ENCODE peak calls at places on chromosomes 2 and 18, in eight cellular contexts. One of them, this sample, is unnamed.
A peak's percentile ranks its signal among the peaks of the same experiment; 100 is the strongest.

GRCh38 chr2:129646107-129646506 is 333.4 kb upstream of the RAB6C start:
- DNase-seq in fibroblast of lung: no peak
- DNase-seq in lower lobe of right lung: no peak
- DNase-seq in BJ: no peak
- DNase-seq in epithelial cell of esophagus: no peak
- DNase-seq in Peyer's patch: no peak
- DNase-seq in fibroblast of mammary gland: no peak
- DNase-seq in HCT116: no peak
- DNase-seq in this sample: no peak

GRCh38 chr2:65997941-65998340 is 437.0 kb upstream of the MEIS1 start:
- DNase-seq in fibroblast of lung: no peak
- DNase-seq in lower lobe of right lung: no peak
- DNase-seq in BJ: no peak
- DNase-seq in epithelial cell of esophagus: no peak
- DNase-seq in Peyer's patch: no peak
- DNase-seq in fibroblast of mammary gland: no peak
- DNase-seq in HCT116: no peak
- DNase-seq in this sample: no peak

GRCh38 chr2:37376421-37377186 is 32.2 kb downstream of the QPCT start:
- DNase-seq in fibroblast of lung: peak; percentile 94
- DNase-seq in lower lobe of right lung: no peak
- DNase-seq in BJ: no peak
- DNase-seq in epithelial cell of esophagus: peak; percentile 80
- DNase-seq in Peyer's patch: no peak
- DNase-seq in fibroblast of mammary gland: peak; percentile 96
- DNase-seq in HCT116: peak; percentile 60
- DNase-seq in this sample: no peak

GRCh38 chr18:49655266-49656097 is 93.6 kb downstream of the LIPG start:
- DNase-seq in fibroblast of lung: no peak
- DNase-seq in lower lobe of right lung: no peak
- DNase-seq in BJ: no peak
- DNase-seq in epithelial cell of esophagus: no peak
- DNase-seq in Peyer's patch: no peak
- DNase-seq in fibroblast of mammary gland: no peak
- DNase-seq in HCT116: no peak
- DNase-seq in this sample: no peak

GRCh38 chr2:162198239-162198638 is 45.0 kb downstream of the FAP start:
- DNase-seq in fibroblast of lung: peak; percentile 38
- DNase-seq in lower lobe of right lung: no peak
- DNase-seq in BJ: no peak
- DNase-seq in epithelial cell of esophagus: no peak
- DNase-seq in Peyer's patch: no peak
- DNase-seq in fibroblast of mammary gland: no peak
- DNase-seq in HCT116: no peak
- DNase-seq in this sample: no peak

GRCh38 chr18:6520901-6521300 is 106.2 kb upstream of the L3MBTL4 start:
- DNase-seq in fibroblast of lung: no peak
- DNase-seq in lower lobe of right lung: no peak
- DNase-seq in BJ: no peak
- DNase-seq in epithelial cell of esophagus: no peak
- DNase-seq in Peyer's patch: no peak
- DNase-seq in fibroblast of mammary gland: no peak
- DNase-seq in HCT116: no peak
- DNase-seq in this sample: no peak

GRCh38 chr2:26196683-26197418 is 24.0 kb downstream of the GAREM2 start:
- DNase-seq in fibroblast of lung: no peak
- DNase-seq in lower lobe of right lung: no peak
- DNase-seq in BJ: no peak
- DNase-seq in epithelial cell of esophagus: no peak
- DNase-seq in Peyer's patch: no peak
- DNase-seq in fibroblast of mammary gland: no peak
- DNase-seq in HCT116: no peak
- DNase-seq in this sample: no peak

GRCh38 chr2:230751062-230751461 is 38.4 kb downstream of the CAB39 start:
- DNase-seq in fibroblast of lung: peak; percentile 77
- DNase-seq in lower lobe of right lung: no peak
- DNase-seq in BJ: peak; percentile 56
- DNase-seq in epithelial cell of esophagus: peak; percentile 91
- DNase-seq in Peyer's patch: no peak
- DNase-seq in fibroblast of mammary gland: peak; percentile 90
- DNase-seq in HCT116: no peak
- DNase-seq in this sample: no peak

GRCh38 chr2:86284401-86284841 is 53.0 kb downstream of the REEP1 start:
- DNase-seq in fibroblast of lung: no peak
- DNase-seq in lower lobe of right lung: no peak
- DNase-seq in BJ: no peak
- DNase-seq in epithelial cell of esophagus: no peak
- DNase-seq in Peyer's patch: no peak
- DNase-seq in fibroblast of mammary gland: no peak
- DNase-seq in HCT116: no peak
- DNase-seq in this sample: no peak

GRCh38 chr2:241007880-241008710 is 9.7 kb downstream of the SNED1 start:
- DNase-seq in fibroblast of lung: no peak
- DNase-seq in lower lobe of right lung: peak; percentile 42
- DNase-seq in BJ: no peak
- DNase-seq in epithelial cell of esophagus: no peak
- DNase-seq in Peyer's patch: no peak
- DNase-seq in fibroblast of mammary gland: no peak
- DNase-seq in HCT116: no peak
- DNase-seq in this sample: peak; percentile 14

GRCh38 chr2:240153418-240153817 is 13.0 kb upstream of the OTOS start:
- DNase-seq in fibroblast of lung: no peak
- DNase-seq in lower lobe of right lung: no peak
- DNase-seq in BJ: no peak
- DNase-seq in epithelial cell of esophagus: no peak
- DNase-seq in Peyer's patch: peak; percentile 11
- DNase-seq in fibroblast of mammary gland: no peak
- DNase-seq in HCT116: no peak
- DNase-seq in this sample: no peak

GRCh38 chr2:111161971-111162370 is 41.3 kb downstream of the BCL2L11 start:
- DNase-seq in fibroblast of lung: no peak
- DNase-seq in lower lobe of right lung: no peak
- DNase-seq in BJ: no peak
- DNase-seq in epithelial cell of esophagus: no peak
- DNase-seq in Peyer's patch: no peak
- DNase-seq in fibroblast of mammary gland: no peak
- DNase-seq in HCT116: no peak
- DNase-seq in this sample: no peak

GRCh38 chr2:186780701-186781316 is 68.2 kb downstream of the ZSWIM2 start:
- DNase-seq in fibroblast of lung: peak; percentile 36
- DNase-seq in lower lobe of right lung: no peak
- DNase-seq in BJ: no peak
- DNase-seq in epithelial cell of esophagus: peak; percentile 57
- DNase-seq in Peyer's patch: no peak
- DNase-seq in fibroblast of mammary gland: peak; percentile 35
- DNase-seq in HCT116: peak; percentile 48
- DNase-seq in this sample: no peak

GRCh38 chr2:235229236-235229635 is 264.6 kb upstream of the AGAP1 start:
- DNase-seq in fibroblast of lung: no peak
- DNase-seq in lower lobe of right lung: no peak
- DNase-seq in BJ: no peak
- DNase-seq in epithelial cell of esophagus: no peak
- DNase-seq in Peyer's patch: no peak
- DNase-seq in fibroblast of mammary gland: peak; percentile 23
- DNase-seq in HCT116: no peak
- DNase-seq in this sample: no peak

GRCh38 chr2:47056875-47057731 is 98.0 kb downstream of the STPG4 start:
- DNase-seq in fibroblast of lung: peak; percentile 39
- DNase-seq in lower lobe of right lung: peak; percentile 74
- DNase-seq in BJ: no peak
- DNase-seq in epithelial cell of esophagus: no peak
- DNase-seq in Peyer's patch: no peak
- DNase-seq in fibroblast of mammary gland: peak; percentile 85
- DNase-seq in HCT116: no peak
- DNase-seq in this sample: no peak

GRCh38 chr18:27491772-27492171 is 306.7 kb upstream of the CHST9 start:
- DNase-seq in fibroblast of lung: no peak
- DNase-seq in lower lobe of right lung: no peak
- DNase-seq in BJ: no peak
- DNase-seq in epithelial cell of esophagus: no peak
- DNase-seq in Peyer's patch: no peak
- DNase-seq in fibroblast of mammary gland: no peak
- DNase-seq in HCT116: no peak
- DNase-seq in this sample: no peak

GRCh38 chr2:144456680-144457079 is 63.2 kb downstream of the ZEB2 start:
- DNase-seq in fibroblast of lung: peak; percentile 91
- DNase-seq in lower lobe of right lung: no peak
- DNase-seq in BJ: peak; percentile 44
- DNase-seq in epithelial cell of esophagus: peak; percentile 85
- DNase-seq in Peyer's patch: no peak
- DNase-seq in fibroblast of mammary gland: peak; percentile 97
- DNase-seq in HCT116: no peak
- DNase-seq in this sample: peak; percentile 45

DNA sequence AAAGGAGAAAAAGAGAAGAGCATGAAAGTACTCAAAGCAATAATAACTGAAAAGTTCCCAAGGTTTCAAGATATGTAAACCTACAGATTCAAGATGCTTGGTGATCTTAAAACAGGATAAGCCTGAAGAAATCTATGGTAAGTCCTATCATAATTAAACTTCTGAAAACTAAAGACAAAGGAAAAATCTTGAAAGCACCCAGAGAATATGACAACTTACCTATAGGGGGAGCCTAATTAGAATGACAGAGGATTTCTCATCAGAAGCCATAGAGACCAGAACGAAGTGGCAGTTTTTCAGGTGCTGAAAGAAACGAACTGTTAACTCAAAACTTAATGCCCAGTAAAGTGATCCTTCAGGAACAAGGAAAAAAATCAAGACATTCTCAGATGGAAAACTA is 59.7 kb downstream of the XDH start:
- DNase-seq in fibroblast of lung: peak; percentile 33
- DNase-seq in lower lobe of right lung: no peak
- DNase-seq in BJ: no peak
- DNase-seq in epithelial cell of esophagus: peak; percentile 42
- DNase-seq in Peyer's patch: no peak
- DNase-seq in fibroblast of mammary gland: peak; percentile 31
- DNase-seq in HCT116: peak; percentile 21
- DNase-seq in this sample: no peak
- TF ChIP-seq CTCF in fibroblast of lung: no peak
- TF ChIP-seq CTCF in lower lobe of right lung: peak; percentile 8
- TF ChIP-seq CTCF in BJ: peak; percentile 28
- TF ChIP-seq CTCF in epithelial cell of esophagus: peak; percentile 54
- TF ChIP-seq CTCF in Peyer's patch: no peak
- TF ChIP-seq CTCF in fibroblast of mammary gland: peak; percentile 57
- TF ChIP-seq CTCF in HCT116: peak; percentile 54
- TF ChIP-seq CTCF in this sample: no peak

GRCh38 chr2:180227461-180227860 is 220.4 kb upstream of the CWC22 start:
- DNase-seq in fibroblast of lung: peak; percentile 14
- DNase-seq in lower lobe of right lung: no peak
- DNase-seq in BJ: no peak
- DNase-seq in epithelial cell of esophagus: no peak
- DNase-seq in Peyer's patch: no peak
- DNase-seq in fibroblast of mammary gland: peak; percentile 27
- DNase-seq in HCT116: no peak
- DNase-seq in this sample: no peak
- TF ChIP-seq CTCF in fibroblast of lung: no peak
- TF ChIP-seq CTCF in lower lobe of right lung: no peak
- TF ChIP-seq CTCF in BJ: no peak
- TF ChIP-seq CTCF in epithelial cell of esophagus: no peak
- TF ChIP-seq CTCF in Peyer's patch: no peak
- TF ChIP-seq CTCF in fibroblast of mammary gland: no peak
- TF ChIP-seq CTCF in HCT116: no peak
- TF ChIP-seq CTCF in this sample: no peak

GRCh38 chr2:9139491-9140443 is 66.8 kb upstream of the ASAP2 start:
- DNase-seq in fibroblast of lung: peak; percentile 59
- DNase-seq in lower lobe of right lung: peak; percentile 84
- DNase-seq in BJ: no peak
- DNase-seq in epithelial cell of esophagus: peak; percentile 70
- DNase-seq in Peyer's patch: peak; percentile 88
- DNase-seq in fibroblast of mammary gland: peak; percentile 58
- DNase-seq in HCT116: peak; percentile 40
- DNase-seq in this sample: peak; percentile 55

GRCh38 chr2:9135804-9136558 is 70.6 kb upstream of the ASAP2 start:
- DNase-seq in fibroblast of lung: peak; percentile 64
- DNase-seq in lower lobe of right lung: no peak
- DNase-seq in BJ: no peak
- DNase-seq in epithelial cell of esophagus: peak; percentile 37
- DNase-seq in Peyer's patch: no peak
- DNase-seq in fibroblast of mammary gland: no peak
- DNase-seq in HCT116: no peak
- DNase-seq in this sample: no peak

GRCh38 chr2:9140570-9141378 is 65.8 kb upstream of the ASAP2 start:
- DNase-seq in fibroblast of lung: no peak
- DNase-seq in lower lobe of right lung: no peak
- DNase-seq in BJ: no peak
- DNase-seq in epithelial cell of esophagus: no peak
- DNase-seq in Peyer's patch: no peak
- DNase-seq in fibroblast of mammary gland: no peak
- DNase-seq in HCT116: no peak
- DNase-seq in this sample: no peak

GRCh38 chr2:9136997-9137819 is 69.4 kb upstream of the ASAP2 start:
- DNase-seq in fibroblast of lung: no peak
- DNase-seq in lower lobe of right lung: no peak
- DNase-seq in BJ: no peak
- DNase-seq in epithelial cell of esophagus: no peak
- DNase-seq in Peyer's patch: peak; percentile 86
- DNase-seq in fibroblast of mammary gland: no peak
- DNase-seq in HCT116: no peak
- DNase-seq in this sample: no peak

GRCh38 chr2:9138507-9139085 is 68.0 kb upstream of the ASAP2 start:
- DNase-seq in fibroblast of lung: no peak
- DNase-seq in lower lobe of right lung: no peak
- DNase-seq in BJ: no peak
- DNase-seq in epithelial cell of esophagus: no peak
- DNase-seq in Peyer's patch: no peak
- DNase-seq in fibroblast of mammary gland: no peak
- DNase-seq in HCT116: no peak
- DNase-seq in this sample: no peak
- TF ChIP-seq CTCF in fibroblast of lung: no peak
- TF ChIP-seq CTCF in lower lobe of right lung: no peak
- TF ChIP-seq CTCF in BJ: peak; percentile 29
- TF ChIP-seq CTCF in epithelial cell of esophagus: peak; percentile 40
- TF ChIP-seq CTCF in Peyer's patch: no peak
- TF ChIP-seq CTCF in fibroblast of mammary gland: peak; percentile 31
- TF ChIP-seq CTCF in HCT116: peak; percentile 79
- TF ChIP-seq CTCF in this sample: no peak

GRCh38 chr2:120778244-120778643 is 42.6 kb downstream of the GLI2 start:
- DNase-seq in fibroblast of lung: peak; percentile 20
- DNase-seq in lower lobe of right lung: no peak
- DNase-seq in BJ: no peak
- DNase-seq in epithelial cell of esophagus: no peak
- DNase-seq in Peyer's patch: no peak
- DNase-seq in fibroblast of mammary gland: peak; percentile 45
- DNase-seq in HCT116: no peak
- DNase-seq in this sample: no peak

GRCh38 chr2:120777787-120778186 is 42.1 kb downstream of the GLI2 start:
- DNase-seq in fibroblast of lung: no peak
- DNase-seq in lower lobe of right lung: no peak
- DNase-seq in BJ: no peak
- DNase-seq in epithelial cell of esophagus: no peak
- DNase-seq in Peyer's patch: no peak
- DNase-seq in fibroblast of mammary gland: no peak
- DNase-seq in HCT116: no peak
- DNase-seq in this sample: no peak

GRCh38 chr2:120780402-120780801 is 44.7 kb downstream of the GLI2 start:
- DNase-seq in fibroblast of lung: no peak
- DNase-seq in lower lobe of right lung: no peak
- DNase-seq in BJ: no peak
- DNase-seq in epithelial cell of esophagus: no peak
- DNase-seq in Peyer's patch: no peak
- DNase-seq in fibroblast of mammary gland: no peak
- DNase-seq in HCT116: no peak
- DNase-seq in this sample: no peak

GRCh38 chr2:120777170-120777751 is 41.6 kb downstream of the GLI2 start:
- DNase-seq in fibroblast of lung: peak; percentile 9
- DNase-seq in lower lobe of right lung: no peak
- DNase-seq in BJ: no peak
- DNase-seq in epithelial cell of esophagus: no peak
- DNase-seq in Peyer's patch: no peak
- DNase-seq in fibroblast of mammary gland: no peak
- DNase-seq in HCT116: no peak
- DNase-seq in this sample: no peak

GRCh38 chr2:120779781-120780283 is 44.2 kb downstream of the GLI2 start:
- DNase-seq in fibroblast of lung: peak; percentile 50
- DNase-seq in lower lobe of right lung: no peak
- DNase-seq in BJ: peak; percentile 82
- DNase-seq in epithelial cell of esophagus: peak; percentile 53
- DNase-seq in Peyer's patch: no peak
- DNase-seq in fibroblast of mammary gland: peak; percentile 77
- DNase-seq in HCT116: no peak
- DNase-seq in this sample: no peak
- TF ChIP-seq CTCF in fibroblast of lung: no peak
- TF ChIP-seq CTCF in lower lobe of right lung: no peak
- TF ChIP-seq CTCF in BJ: peak; percentile 52
- TF ChIP-seq CTCF in epithelial cell of esophagus: no peak
- TF ChIP-seq CTCF in Peyer's patch: no peak
- TF ChIP-seq CTCF in fibroblast of mammary gland: peak; percentile 30
- TF ChIP-seq CTCF in HCT116: no peak
- TF ChIP-seq CTCF in this sample: no peak